ENCODE peak calls at places on chromosomes 6 and 20, in seven cellular contexts. M is K562, D is ovary, N is SK-N-SH, H is H1, F is HepG2, S is suprapubic skin. Y is an unnamed sample. For H3K4me1, the result is how much of the 10 kb centered on the place peaks cover.

GRCh38 chr20:48760403-48760889 is 67.4 kb downstream of the PREX1 start:
- DNase-seq in M (no peak), D (no peak), N (no peak), H (no peak), F (no peak), S (no peak), Y (no peak)

GRCh38 chr6:5398530-5398929 is 137.2 kb downstream of the FARS2 start:
- DNase-seq in M (peak), D (no peak), N (peak), H (no peak), F (peak), S (no peak), Y (no peak)

GRCh38 chr20:5203380-5203779 is 76.6 kb downstream of the CDS2 start:
- DNase-seq in M (no peak), D (no peak), N (no peak), H (no peak), F (no peak), S (no peak), Y (no peak)

GRCh38 chr20:32823078-32823477 is 3.3 kb downstream of the MAPRE1 start:
- DNase-seq in M (no peak), D (no peak), N (no peak), H (no peak), F (peak), S (no peak), Y (no peak)

GRCh38 chr20:33515569-33516216 is 25.8 kb downstream of the CBFA2T2 start:
- DNase-seq in M (no peak), D (no peak), N (no peak), H (no peak), F (peak), S (no peak), Y (no peak)

GRCh38 chr6:75024796-75025195 is 181.1 kb downstream of the COL12A1 start:
- DNase-seq in M (no peak), D (no peak), N (no peak), H (no peak), F (no peak), S (no peak), Y (no peak)

GRCh38 chr6:163741342-163741741 is 326.8 kb downstream of the QKI start:
- DNase-seq in M (no peak), D (no peak), N (no peak), H (no peak), F (no peak), S (no peak), Y (no peak)

GRCh38 chr6:53111865-53112264 is 36.8 kb downstream of the GCM1 start:
- DNase-seq in M (no peak), D (no peak), N (no peak), H (no peak), F (no peak), S (no peak), Y (no peak)

GRCh38 chr20:57190536-57191265 is 75.7 kb downstream of the BMP7 start:
- DNase-seq in M (no peak), D (no peak), N (no peak), H (no peak), F (no peak), S (no peak), Y (no peak)

GRCh38 chr20:22684072-22684762 is 99.8 kb upstream of the FOXA2 start:
- DNase-seq in M (peak), D (peak), N (peak), H (peak), F (peak), S (peak), Y (no peak)

GRCh38 chr6:23483896-23484295 is 642.1 kb upstream of the NRSN1 start:
- DNase-seq in M (no peak), D (no peak), N (no peak), H (no peak), F (no peak), S (no peak), Y (no peak)

GRCh38 chr6:25506020-25506419 is 146.0 kb upstream of the SCGN start:
- DNase-seq in M (no peak), D (no peak), N (no peak), H (no peak), F (no peak), S (no peak), Y (no peak)

GRCh38 chr6:128173290-128173689 is 272.4 kb upstream of the THEMIS start:
- DNase-seq in M (no peak), D (no peak), N (no peak), H (no peak), F (no peak), S (no peak), Y (no peak)

GRCh38 chr6:159307246-159307790 is 138.1 kb downstream of the FNDC1 start:
- DNase-seq in M (no peak), D (no peak), N (no peak), H (no peak), F (no peak), S (no peak), Y (no peak)

GRCh38 chr6:164283574-164283973 is 869.1 kb downstream of the QKI start:
- DNase-seq in M (no peak), D (no peak), N (no peak), H (no peak), F (no peak), S (no peak), Y (no peak)

GRCh38 chr20:57033994-57034393 is 232.4 kb downstream of the BMP7 start:
- DNase-seq in M (no peak), D (no peak), N (no peak), H (no peak), F (no peak), S (no peak), Y (no peak)

GRCh38 chr6:38495922-38496635 is 143.7 kb downstream of the BTBD9 start:
- DNase-seq in M (no peak), D (no peak), N (no peak), H (no peak), F (no peak), S (no peak), Y (no peak)

GRCh38 chr6:169961772-169962561 is 210.5 kb downstream of the ERMARD start:
- DNase-seq in M (no peak), D (peak), N (peak), H (no peak), F (no peak), S (peak), Y (peak)

GRCh38 chr20:40763646-40764295 is 74.7 kb upstream of the MAFB start:
- DNase-seq in M (no peak), D (no peak), N (peak), H (no peak), F (no peak), S (no peak), Y (no peak)

GRCh38 chr6:158287047-158287446 is 25.2 kb upstream of the TULP4 start:
- DNase-seq in M (no peak), D (no peak), N (no peak), H (no peak), F (no peak), S (no peak), Y (no peak)

GRCh38 chr6:94121094-94121493 is 701.7 kb upstream of the EPHA7 start:
- DNase-seq in M (no peak), D (no peak), N (no peak), H (no peak), F (no peak), S (no peak), Y (no peak)

GRCh38 chr6:166237611-166238010 is 70.0 kb upstream of the TBXT start:
- DNase-seq in M (no peak), D (no peak), N (no peak), H (no peak), F (no peak), S (no peak), Y (no peak)

GRCh38 chr6:116763871-116764270 is 1.6 kb downstream of the FAM162B start:
- DNase-seq in M (no peak), D (no peak), N (peak), H (no peak), F (no peak), S (no peak), Y (no peak)

GRCh38 chr6:106628658-106629102 is 618 bp downstream of the RTN4IP1 start:
- DNase-seq in M (no peak), D (no peak), N (no peak), H (no peak), F (peak), S (no peak), Y (no peak)

GRCh38 chr20:46701986-46702385 is 7.5 kb upstream of the SLC2A10 start:
- DNase-seq in M (no peak), D (no peak), N (no peak), H (no peak), F (no peak), S (no peak), Y (no peak)

GRCh38 chr20:59835448-59836395 is 97.7 kb downstream of the SYCP2 start:
- DNase-seq in M (no peak), D (peak), N (peak), H (no peak), F (no peak), S (no peak), Y (peak)

GRCh38 chr6:53795702-53796450 is 1.1 kb downstream of the LRRC1 start:
- DNase-seq in M (no peak), D (peak), N (peak), H (no peak), F (peak), S (peak), Y (peak)

GRCh38 chr6:35876902-35877301 is 44.0 kb downstream of the SRPK1 start:
- DNase-seq in M (no peak), D (no peak), N (no peak), H (no peak), F (no peak), S (no peak), Y (no peak)

GRCh38 chr6:157304840-157305675 is 18.3 kb downstream of the TMEM242 start:
- DNase-seq in M (no peak), D (no peak), N (no peak), H (no peak), F (no peak), S (no peak), Y (peak)

GRCh38 chr20:42836339-42836738 is 353.4 kb downstream of the PTPRT start:
- DNase-seq in M (no peak), D (no peak), N (no peak), H (no peak), F (no peak), S (no peak), Y (no peak)

GRCh38 chr20:57450419-57450818 is 59.2 kb downstream of the RBM38 start:
- DNase-seq in M (peak), D (no peak), N (peak), H (no peak), F (no peak), S (no peak), Y (peak)

GRCh38 chr6:163098827-163099469 is 315.6 kb upstream of the QKI start:
- DNase-seq in M (no peak), D (no peak), N (peak), H (no peak), F (no peak), S (no peak), Y (no peak)

GRCh38 chr6:72464791-72465691 is 156.8 kb upstream of the KCNQ5 start:
- DNase-seq in M (peak), D (no peak), N (no peak), H (no peak), F (no peak), S (no peak), Y (no peak)

GRCh38 chr6:116531675-116532570 is 13.6 kb downstream of the TRAPPC3L start:
- DNase-seq in M (peak), D (peak), N (peak), H (no peak), F (peak), S (no peak), Y (no peak)

GRCh38 chr6:98633886-98634285 is 200.5 kb upstream of the POU3F2 start:
- DNase-seq in M (no peak), D (no peak), N (no peak), H (no peak), F (no peak), S (no peak), Y (no peak)

GRCh38 chr20:50690979-50691584 is at the start of gene RIPOR3:
- DNase-seq in M (peak), D (peak), N (peak), H (no peak), F (no peak), S (no peak), Y (peak)

GRCh38 chr6:79461205-79461604 is 76.0 kb downstream of the LCA5 start:
- DNase-seq in M (no peak), D (no peak), N (no peak), H (no peak), F (peak), S (no peak), Y (no peak)

DNA sequence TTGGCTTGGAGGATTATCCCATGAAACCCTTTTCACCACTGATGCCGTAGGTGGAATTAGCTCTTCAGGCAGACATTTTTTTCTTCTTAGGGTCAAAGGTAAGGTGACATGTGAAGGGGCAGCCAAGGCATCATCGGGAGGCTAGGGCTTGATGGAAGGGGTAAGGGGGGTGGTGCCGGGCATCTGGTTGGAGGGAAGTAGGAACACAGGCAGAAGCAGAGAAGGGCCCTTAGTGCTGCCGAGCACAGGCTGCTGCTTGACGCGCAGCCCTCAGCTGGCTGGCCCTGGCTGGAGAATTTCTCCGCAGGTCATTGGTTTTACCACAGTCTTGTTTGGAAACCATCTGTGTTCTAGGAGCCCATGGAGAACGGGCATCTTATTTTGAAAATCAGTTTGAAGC is 54.7 kb downstream of the TRAF3IP2 start:
- DNase-seq in M (no peak), D (no peak), N (no peak), H (no peak), F (no peak), S (no peak), Y (no peak)
- H3K4me1 ChIP-seq in M (under half), D (under half), N (under half), H (under half), F (under half), S (under half), Y (under half)

DNA sequence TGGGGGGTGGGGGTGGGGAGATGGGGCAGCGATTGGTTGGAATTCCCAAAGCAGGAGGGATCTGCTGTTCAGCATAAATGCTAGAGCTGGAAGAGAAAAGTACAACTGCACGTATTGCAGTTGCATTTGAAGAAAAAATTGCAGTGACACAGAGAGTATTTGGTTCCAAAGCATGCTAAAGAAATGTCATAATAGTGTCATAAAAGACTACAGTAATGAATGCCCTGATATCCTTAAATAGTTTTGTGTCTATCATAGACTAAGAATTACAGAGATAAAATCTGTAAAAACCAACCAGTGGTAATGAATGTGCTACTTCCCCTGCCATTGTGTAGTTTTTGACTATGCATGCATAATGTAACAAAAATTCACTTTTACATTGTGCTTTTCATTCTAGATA is 693.6 kb upstream of the SLC35B3 start:
- DNase-seq in M (no peak), D (no peak), N (no peak), H (no peak), F (no peak), S (no peak), Y (no peak)
- TF ChIP-seq EP300 in M (no peak), D (no peak), N (no peak), H (no peak), F (no peak), S (no peak), Y (no peak)

GRCh38 chr6:155213611-155214372 is 50.0 kb upstream of the CLDN20 start:
- DNase-seq in M (no peak), D (no peak), N (no peak), H (no peak), F (no peak), S (no peak), Y (no peak)

GRCh38 chr6:155216312-155217028 is 47.3 kb upstream of the CLDN20 start:
- DNase-seq in M (no peak), D (no peak), N (no peak), H (no peak), F (no peak), S (no peak), Y (no peak)

GRCh38 chr6:155212106-155212505 is 51.7 kb upstream of the CLDN20 start:
- DNase-seq in M (no peak), D (no peak), N (no peak), H (no peak), F (no peak), S (no peak), Y (no peak)

GRCh38 chr6:155215906-155216305 is 47.9 kb upstream of the CLDN20 start:
- DNase-seq in M (no peak), D (no peak), N (no peak), H (no peak), F (no peak), S (no peak), Y (no peak)

GRCh38 chr6:155212616-155213380 is 51.0 kb upstream of the CLDN20 start:
- DNase-seq in M (no peak), D (no peak), N (no peak), H (no peak), F (no peak), S (no peak), Y (no peak)
- H3K4me1 ChIP-seq in M (under half), D (under half), N (under half), H (under half), F (under half), S (under half), Y (under half)

GRCh38 chr6:33757113-33757512 is 10.4 kb upstream of the IP6K3 start:
- DNase-seq in M (no peak), D (no peak), N (no peak), H (no peak), F (no peak), S (no peak), Y (no peak)

GRCh38 chr6:33756211-33756954 is 9.7 kb upstream of the IP6K3 start:
- DNase-seq in M (no peak), D (no peak), N (no peak), H (no peak), F (no peak), S (no peak), Y (no peak)

GRCh38 chr6:33758807-33759206 is 12.1 kb upstream of the IP6K3 start:
- DNase-seq in M (no peak), D (no peak), N (no peak), H (no peak), F (no peak), S (no peak), Y (no peak)

GRCh38 chr6:33759887-33760629 is 13.4 kb upstream of the IP6K3 start:
- DNase-seq in M (no peak), D (no peak), N (no peak), H (no peak), F (no peak), S (no peak), Y (no peak)

DNA sequence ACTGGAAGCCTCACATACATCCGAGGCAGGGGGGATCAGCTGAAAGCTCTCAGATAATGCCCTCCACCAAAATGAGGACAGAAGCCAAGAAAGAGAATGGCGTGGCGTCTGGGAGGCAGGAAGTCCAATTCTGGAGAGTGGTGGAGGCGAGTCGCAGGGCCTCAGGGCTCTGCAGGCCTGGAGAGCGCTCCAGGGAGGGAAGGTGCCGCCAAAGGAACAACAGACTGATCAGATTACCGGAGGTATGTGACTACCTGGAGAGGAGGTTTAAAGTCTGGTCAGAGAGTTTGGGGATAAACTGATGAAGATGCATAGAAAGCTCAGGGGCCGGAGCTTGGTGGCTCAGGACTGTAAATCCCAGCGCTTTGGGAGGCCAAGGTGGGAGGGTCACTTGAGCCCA is 11.2 kb upstream of the IP6K3 start:
- DNase-seq in M (no peak), D (no peak), N (no peak), H (no peak), F (no peak), S (no peak), Y (no peak)
- TF ChIP-seq EP300 in M (no peak), D (no peak), N (no peak), H (no peak), F (no peak), S (no peak), Y (no peak)

GRCh38 chr6:84648444-84648843 is 116.0 kb downstream of the TBX18 start:
- DNase-seq in M (no peak), D (no peak), N (no peak), H (no peak), F (no peak), S (no peak), Y (no peak)
- H3K4me1 ChIP-seq in M (under half), D (under half), N (under half), H (under half), F (under half), S (under half), Y (under half)

DNA sequence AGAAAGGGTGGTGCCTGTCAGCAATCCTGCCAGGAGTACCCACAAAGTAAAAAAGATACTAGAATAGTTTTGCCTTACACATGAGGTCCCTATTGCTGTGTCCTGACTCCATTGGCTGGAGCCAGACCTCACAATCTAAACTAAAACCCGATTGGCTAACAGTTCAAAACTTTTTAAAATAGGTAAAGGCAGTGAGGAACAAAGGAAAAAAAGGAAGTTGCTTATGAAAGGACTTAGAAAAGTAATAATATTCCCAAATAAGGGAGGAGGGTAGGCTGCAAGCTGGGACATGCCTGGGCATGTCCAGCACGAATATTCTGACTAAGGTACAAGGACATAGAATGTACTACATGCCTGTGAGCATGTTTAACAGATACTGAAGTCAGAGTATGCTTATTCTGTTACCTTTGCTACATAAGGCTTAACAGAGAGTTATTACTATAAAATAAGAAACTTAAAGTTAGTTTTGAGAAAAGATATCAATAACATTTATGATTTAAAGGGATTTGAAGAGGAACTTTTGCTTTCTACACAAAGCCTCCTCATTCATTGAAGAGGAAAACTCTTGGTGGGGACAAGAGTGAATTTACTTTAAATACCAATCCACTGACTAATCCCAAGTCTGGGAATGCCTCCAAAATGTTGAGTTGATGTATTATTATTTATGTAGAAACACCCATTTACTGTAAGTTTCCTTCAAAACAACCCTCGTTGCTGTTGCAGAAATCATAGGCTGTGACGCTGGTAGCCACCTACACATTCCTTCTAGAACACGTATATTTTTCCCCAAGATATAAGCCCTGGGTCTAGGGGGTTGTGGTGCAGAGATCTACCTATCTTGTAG is 8.2 kb upstream of the MTHFD1L start:
- DNase-seq in M (no peak), D (no peak), N (no peak), H (no peak), F (peak), S (no peak), Y (no peak)
- TF ChIP-seq EP300 in M (no peak), D (no peak), N (no peak), H (no peak), F (no peak), S (no peak), Y (peak)

GRCh38 chr6:143180205-143180604 is 119.5 kb downstream of the AIG1 start:
- DNase-seq in M (no peak), D (no peak), N (no peak), H (no peak), F (no peak), S (no peak), Y (no peak)
- H3K4me1 ChIP-seq in M (under half), D (under half), N (under half), H (under half), F (under half), S (under half), Y (under half)

Y was measured in sigmoid colon.